ENCODE peak calls at places on chromosomes 3 and 15, in seven cellular contexts. C, V, P, H, B, K and S are unnamed samples.

GRCh38 chr15:58627706-58628105 is 121.8 kb downstream of the ADAM10 start:
- DNase-seq in C (no peak), V (no peak), P (no peak), H (no peak), B (no peak), K (no peak), S (no peak)

GRCh38 chr3:178159691-178160090 is 376.5 kb upstream of the KCNMB2 start:
- DNase-seq in C (no peak), V (no peak), P (no peak), H (no peak), B (no peak), K (no peak), S (no peak)

GRCh38 chr3:143825513-143825912 is 22.8 kb downstream of the SLC9A9 start:
- DNase-seq in C (no peak), V (no peak), P (no peak), H (no peak), B (no peak), K (no peak), S (no peak)

GRCh38 chr15:66101715-66102395 is 151.7 kb downstream of the MEGF11 start:
- DNase-seq in C (no peak), V (no peak), P (no peak), H (no peak), B (no peak), K (no peak), S (no peak)

GRCh38 chr3:8540456-8540855 is 38.8 kb downstream of the LMCD1 start:
- DNase-seq in C (no peak), V (no peak), P (no peak), H (no peak), B (no peak), K (no peak), S (no peak)

GRCh38 chr15:62392411-62392810 is 227.3 kb upstream of the C2CD4B start:
- DNase-seq in C (peak; percentile 56), V (no peak), P (no peak), H (no peak), B (peak; percentile 34), K (no peak), S (no peak)

GRCh38 chr15:48541659-48542334 is 103.7 kb downstream of the FBN1 start:
- DNase-seq in C (peak; percentile 96), V (peak; percentile 73), P (peak; percentile 19), H (no peak), B (no peak), K (no peak), S (no peak)

GRCh38 chr3:82938821-82939328 is 1177.4 kb upstream of the GBE1 start:
- DNase-seq in C (no peak), V (no peak), P (no peak), H (no peak), B (no peak), K (no peak), S (no peak)

GRCh38 chr3:42157915-42158538 is 66.9 kb downstream of the TRAK1 start:
- DNase-seq in C (no peak), V (no peak), P (no peak), H (no peak), B (no peak), K (no peak), S (no peak)

GRCh38 chr15:78684645-78685044 is 43.6 kb upstream of the CHRNB4 start:
- DNase-seq in C (no peak), V (no peak), P (no peak), H (no peak), B (no peak), K (no peak), S (no peak)

GRCh38 chr3:37480003-37480402 is 305.6 kb upstream of the LRRFIP2 start:
- DNase-seq in C (no peak), V (no peak), P (no peak), H (no peak), B (no peak), K (no peak), S (no peak)